ENCODE peak calls at places on chromosomes 6 and 20, in seven cellular contexts. One of them, this sample, is unnamed.

GRCh38 chr20:15708984-15709598 is 864.2 kb downstream of the KIF16B start:
- DNase-seq in mammary epithelial cell: no peak
- DNase-seq in CD8-positive, alpha-beta memory T cell: no peak
- DNase-seq in cardiac muscle cell: peak; percentile 32
- DNase-seq in neural progenitor cell: peak; percentile 74
- DNase-seq in colonic mucosa: peak; percentile 53
- DNase-seq in endothelial cell of umbilical vein: no peak
- DNase-seq in this sample: peak; percentile 23

GRCh38 chr6:63571382-63571882 is 848 bp upstream of the LOC128125822 start:
- DNase-seq in colonic mucosa: no peak
- DNase-seq in cardiac muscle cell: no peak
- DNase-seq in neural progenitor cell: no peak
- DNase-seq in endothelial cell of umbilical vein: no peak
- DNase-seq in mammary epithelial cell: no peak
- DNase-seq in CD8-positive, alpha-beta memory T cell: no peak
- DNase-seq in this sample: no peak

GRCh38 chr6:16324622-16325225 is 86.3 kb downstream of the GMPR start:
- DNase-seq in neural progenitor cell: no peak
- DNase-seq in mammary epithelial cell: no peak
- DNase-seq in cardiac muscle cell: no peak
- DNase-seq in colonic mucosa: no peak
- DNase-seq in CD8-positive, alpha-beta memory T cell: no peak
- DNase-seq in endothelial cell of umbilical vein: no peak
- DNase-seq in this sample: no peak

GRCh38 chr6:718345-718744 is 25.4 kb upstream of the EXOC2 start:
- DNase-seq in mammary epithelial cell: no peak
- DNase-seq in CD8-positive, alpha-beta memory T cell: no peak
- DNase-seq in colonic mucosa: no peak
- DNase-seq in neural progenitor cell: no peak
- DNase-seq in cardiac muscle cell: no peak
- DNase-seq in endothelial cell of umbilical vein: no peak
- DNase-seq in this sample: no peak

GRCh38 chr20:23048283-23049200 is 930 bp downstream of the THBD start:
- DNase-seq in neural progenitor cell: peak; percentile 78
- DNase-seq in colonic mucosa: peak; percentile 32
- DNase-seq in cardiac muscle cell: peak; percentile 40
- DNase-seq in CD8-positive, alpha-beta memory T cell: no peak
- DNase-seq in mammary epithelial cell: peak; percentile 39
- DNase-seq in endothelial cell of umbilical vein: peak; percentile 70
- DNase-seq in this sample: no peak

GRCh38 chr6:35238843-35239289 is 20.7 kb upstream of the ZNF76 start:
- DNase-seq in neural progenitor cell: no peak
- DNase-seq in mammary epithelial cell: no peak
- DNase-seq in endothelial cell of umbilical vein: peak; percentile 92
- DNase-seq in cardiac muscle cell: peak; percentile 93
- DNase-seq in CD8-positive, alpha-beta memory T cell: no peak
- DNase-seq in colonic mucosa: no peak
- DNase-seq in this sample: no peak

GRCh38 chr6:45576648-45577624 is 199.2 kb upstream of the SUPT3H start:
- DNase-seq in cardiac muscle cell: no peak
- DNase-seq in mammary epithelial cell: no peak
- DNase-seq in neural progenitor cell: no peak
- DNase-seq in colonic mucosa: no peak
- DNase-seq in CD8-positive, alpha-beta memory T cell: no peak
- DNase-seq in endothelial cell of umbilical vein: no peak
- DNase-seq in this sample: no peak

GRCh38 chr6:14703586-14703985 is 542.3 kb upstream of the JARID2 start:
- DNase-seq in mammary epithelial cell: no peak
- DNase-seq in neural progenitor cell: no peak
- DNase-seq in cardiac muscle cell: peak; percentile 57
- DNase-seq in CD8-positive, alpha-beta memory T cell: no peak
- DNase-seq in endothelial cell of umbilical vein: no peak
- DNase-seq in colonic mucosa: no peak
- DNase-seq in this sample: no peak

GRCh38 chr20:50569864-50570836 is 60.0 kb downstream of the PTPN1 start:
- DNase-seq in mammary epithelial cell: no peak
- DNase-seq in CD8-positive, alpha-beta memory T cell: no peak
- DNase-seq in endothelial cell of umbilical vein: peak; percentile 42
- DNase-seq in colonic mucosa: no peak
- DNase-seq in neural progenitor cell: peak; percentile 56
- DNase-seq in cardiac muscle cell: peak; percentile 51
- DNase-seq in this sample: peak; percentile 79

GRCh38 chr6:37280162-37280895 is 22.4 kb upstream of the TMEM217 start:
- DNase-seq in cardiac muscle cell: no peak
- DNase-seq in CD8-positive, alpha-beta memory T cell: no peak
- DNase-seq in mammary epithelial cell: no peak
- DNase-seq in neural progenitor cell: no peak
- DNase-seq in colonic mucosa: no peak
- DNase-seq in endothelial cell of umbilical vein: no peak
- DNase-seq in this sample: no peak

GRCh38 chr20:61317966-61318520 is 66.0 kb downstream of the CDH4 start:
- DNase-seq in mammary epithelial cell: no peak
- DNase-seq in endothelial cell of umbilical vein: no peak
- DNase-seq in colonic mucosa: no peak
- DNase-seq in neural progenitor cell: no peak
- DNase-seq in cardiac muscle cell: no peak
- DNase-seq in CD8-positive, alpha-beta memory T cell: no peak
- DNase-seq in this sample: no peak

GRCh38 chr6:169096326-169096882 is 157.2 kb downstream of the THBS2 start:
- DNase-seq in colonic mucosa: no peak
- DNase-seq in CD8-positive, alpha-beta memory T cell: no peak
- DNase-seq in endothelial cell of umbilical vein: no peak
- DNase-seq in neural progenitor cell: no peak
- DNase-seq in cardiac muscle cell: no peak
- DNase-seq in mammary epithelial cell: no peak
- DNase-seq in this sample: no peak

GRCh38 chr6:24356310-24357035 is 1.4 kb downstream of the DCDC2 start:
- DNase-seq in mammary epithelial cell: no peak
- DNase-seq in endothelial cell of umbilical vein: no peak
- DNase-seq in CD8-positive, alpha-beta memory T cell: no peak
- DNase-seq in cardiac muscle cell: no peak
- DNase-seq in neural progenitor cell: no peak
- DNase-seq in colonic mucosa: no peak
- DNase-seq in this sample: no peak

GRCh38 chr6:132960720-132961119 is 146.4 kb downstream of the RPS12 start:
- DNase-seq in CD8-positive, alpha-beta memory T cell: no peak
- DNase-seq in neural progenitor cell: no peak
- DNase-seq in cardiac muscle cell: no peak
- DNase-seq in endothelial cell of umbilical vein: no peak
- DNase-seq in colonic mucosa: no peak
- DNase-seq in mammary epithelial cell: peak; percentile 59
- DNase-seq in this sample: no peak

GRCh38 chr6:135638108-135638507 is 140.6 kb upstream of the AHI1 start:
- DNase-seq in mammary epithelial cell: no peak
- DNase-seq in endothelial cell of umbilical vein: no peak
- DNase-seq in CD8-positive, alpha-beta memory T cell: no peak
- DNase-seq in neural progenitor cell: no peak
- DNase-seq in cardiac muscle cell: no peak
- DNase-seq in colonic mucosa: no peak
- DNase-seq in this sample: no peak

GRCh38 chr20:51284161-51284560 is 258.4 kb downstream of the NFATC2 start:
- DNase-seq in CD8-positive, alpha-beta memory T cell: no peak
- DNase-seq in mammary epithelial cell: no peak
- DNase-seq in cardiac muscle cell: no peak
- DNase-seq in neural progenitor cell: no peak
- DNase-seq in endothelial cell of umbilical vein: no peak
- DNase-seq in colonic mucosa: no peak
- DNase-seq in this sample: no peak

GRCh38 chr20:58838174-58838573 is 12.5 kb downstream of the GNAS-AS1 start:
- DNase-seq in colonic mucosa: no peak
- DNase-seq in mammary epithelial cell: no peak
- DNase-seq in cardiac muscle cell: no peak
- DNase-seq in neural progenitor cell: no peak
- DNase-seq in endothelial cell of umbilical vein: no peak
- DNase-seq in CD8-positive, alpha-beta memory T cell: no peak
- DNase-seq in this sample: no peak

GRCh38 chr20:62136283-62137091 is 6.7 kb downstream of the PSMA7 start:
- DNase-seq in CD8-positive, alpha-beta memory T cell: peak; percentile 66
- DNase-seq in endothelial cell of umbilical vein: peak; percentile 84
- DNase-seq in cardiac muscle cell: peak; percentile 77
- DNase-seq in neural progenitor cell: peak; percentile 82
- DNase-seq in mammary epithelial cell: peak; percentile 43
- DNase-seq in colonic mucosa: peak; percentile 70
- DNase-seq in this sample: peak; percentile 58

GRCh38 chr20:61904456-61904855 is 161.2 kb downstream of the TAF4 start:
- DNase-seq in cardiac muscle cell: no peak
- DNase-seq in colonic mucosa: no peak
- DNase-seq in mammary epithelial cell: no peak
- DNase-seq in CD8-positive, alpha-beta memory T cell: no peak
- DNase-seq in endothelial cell of umbilical vein: no peak
- DNase-seq in neural progenitor cell: no peak
- DNase-seq in this sample: no peak

GRCh38 chr6:75217203-75217602 is 11.3 kb upstream of the COL12A1 start:
- DNase-seq in colonic mucosa: no peak
- DNase-seq in neural progenitor cell: no peak
- DNase-seq in cardiac muscle cell: peak; percentile 58
- DNase-seq in endothelial cell of umbilical vein: peak; percentile 71
- DNase-seq in CD8-positive, alpha-beta memory T cell: no peak
- DNase-seq in mammary epithelial cell: peak; percentile 62
- DNase-seq in this sample: no peak

GRCh38 chr6:33705268-33705885 is 6.1 kb downstream of the UQCC2 start:
- DNase-seq in endothelial cell of umbilical vein: no peak
- DNase-seq in mammary epithelial cell: no peak
- DNase-seq in colonic mucosa: no peak
- DNase-seq in cardiac muscle cell: no peak
- DNase-seq in CD8-positive, alpha-beta memory T cell: no peak
- DNase-seq in neural progenitor cell: no peak
- DNase-seq in this sample: no peak

DNA sequence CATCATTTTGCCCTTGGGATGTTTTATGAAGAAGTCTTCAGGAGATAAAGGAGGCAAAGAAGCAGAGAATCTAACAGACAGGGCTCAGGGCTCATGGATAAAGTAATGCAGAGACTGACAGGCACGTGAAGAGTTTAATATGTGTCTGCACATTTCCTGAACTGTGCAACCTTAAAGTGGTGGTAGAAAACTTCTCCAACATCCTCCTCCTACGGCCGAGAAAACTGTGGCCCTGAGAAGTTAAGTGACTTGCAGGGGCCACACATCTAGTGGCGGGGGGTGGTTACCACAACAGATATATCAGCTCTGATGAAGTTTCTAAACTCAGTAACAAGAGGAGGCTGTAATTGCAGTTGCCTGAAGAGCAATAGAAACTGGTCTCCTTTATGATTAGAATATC is 61.0 kb downstream of the SOBP start:
- DNase-seq in colonic mucosa: no peak
- DNase-seq in endothelial cell of umbilical vein: no peak
- DNase-seq in CD8-positive, alpha-beta memory T cell: no peak
- DNase-seq in cardiac muscle cell: no peak
- DNase-seq in neural progenitor cell: no peak
- DNase-seq in mammary epithelial cell: no peak
- DNase-seq in this sample: no peak
- H3K4me3 ChIP-seq in colonic mucosa: no peak overlapping the region
- H3K4me3 ChIP-seq in endothelial cell of umbilical vein: no peak overlapping the region
- H3K4me3 ChIP-seq in CD8-positive, alpha-beta memory T cell: no peak overlapping the region
- H3K4me3 ChIP-seq in cardiac muscle cell: no peak overlapping the region
- H3K4me3 ChIP-seq in neural progenitor cell: no peak overlapping the region
- H3K4me3 ChIP-seq in mammary epithelial cell: no peak overlapping the region
- H3K4me3 ChIP-seq in this sample: no peak overlapping the region

DNA sequence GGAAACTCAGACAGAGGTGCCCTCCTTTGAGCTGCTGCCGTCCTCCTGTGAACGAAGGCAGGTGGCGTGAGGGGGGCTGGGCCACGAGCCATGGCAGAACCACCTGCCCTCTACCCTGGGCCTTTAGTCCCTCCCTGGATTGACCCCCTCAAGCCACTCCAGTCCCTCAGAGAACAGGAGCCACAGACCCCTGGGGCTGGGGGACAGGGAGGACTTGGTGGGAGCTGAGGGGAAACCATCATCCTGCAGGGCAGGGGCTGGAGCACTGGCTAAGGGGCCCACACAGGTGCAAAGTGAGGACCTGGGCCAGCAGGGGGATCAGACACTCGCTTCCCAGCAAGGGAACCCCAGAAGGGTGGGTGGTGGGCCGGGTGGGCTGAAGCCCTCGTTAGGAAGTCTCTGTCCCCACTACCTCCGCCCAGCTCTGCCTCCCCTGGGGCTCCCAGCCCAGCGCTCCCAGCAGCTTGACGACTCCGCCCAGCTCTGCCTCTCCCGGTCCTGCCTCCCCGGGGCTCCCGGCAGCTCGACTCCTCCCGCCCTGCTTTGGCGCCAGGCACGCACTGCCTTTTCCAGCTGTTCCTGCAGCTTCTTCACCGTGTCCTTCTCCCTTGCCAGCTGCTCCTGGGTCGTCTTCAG is 44.4 kb downstream of the DSTN start:
- DNase-seq in CD8-positive, alpha-beta memory T cell: no peak
- DNase-seq in cardiac muscle cell: peak; percentile 54
- DNase-seq in neural progenitor cell: no peak
- DNase-seq in colonic mucosa: peak; percentile 84
- DNase-seq in mammary epithelial cell: no peak
- DNase-seq in endothelial cell of umbilical vein: no peak
- DNase-seq in this sample: no peak
- H3K4me3 ChIP-seq in CD8-positive, alpha-beta memory T cell: no peak overlapping the region
- H3K4me3 ChIP-seq in cardiac muscle cell: no peak overlapping the region
- H3K4me3 ChIP-seq in neural progenitor cell: no peak overlapping the region
- H3K4me3 ChIP-seq in colonic mucosa: no peak overlapping the region
- H3K4me3 ChIP-seq in mammary epithelial cell: no peak overlapping the region
- H3K4me3 ChIP-seq in endothelial cell of umbilical vein: no peak overlapping the region
- H3K4me3 ChIP-seq in this sample: no peak overlapping the region

GRCh38 chr6:158230967-158231550 is 62.9 kb downstream of the GTF2H5 start:
- DNase-seq in colonic mucosa: no peak
- DNase-seq in endothelial cell of umbilical vein: no peak
- DNase-seq in cardiac muscle cell: no peak
- DNase-seq in neural progenitor cell: no peak
- DNase-seq in CD8-positive, alpha-beta memory T cell: no peak
- DNase-seq in mammary epithelial cell: no peak
- DNase-seq in this sample: no peak
- H3K4me3 ChIP-seq in colonic mucosa: peak overlapping the region; percentile 41
- H3K4me3 ChIP-seq in endothelial cell of umbilical vein: peak overlapping the region; percentile 9
- H3K4me3 ChIP-seq in cardiac muscle cell: peak overlapping the region; percentile 62
- H3K4me3 ChIP-seq in neural progenitor cell: peak overlapping the region; percentile 65
- H3K4me3 ChIP-seq in CD8-positive, alpha-beta memory T cell: peak overlapping the region; percentile 68
- H3K4me3 ChIP-seq in mammary epithelial cell: peak overlapping the region; percentile 59
- H3K4me3 ChIP-seq in this sample: peak overlapping the region; percentile 72

GRCh38 chr20:21713470-21713869 is 8.0 kb downstream of the PAX1 start:
- DNase-seq in endothelial cell of umbilical vein: no peak
- DNase-seq in mammary epithelial cell: no peak
- DNase-seq in cardiac muscle cell: no peak
- DNase-seq in neural progenitor cell: no peak
- DNase-seq in CD8-positive, alpha-beta memory T cell: no peak
- DNase-seq in colonic mucosa: no peak
- DNase-seq in this sample: no peak

GRCh38 chr20:21712443-21713059 is 7.1 kb downstream of the PAX1 start:
- DNase-seq in CD8-positive, alpha-beta memory T cell: no peak
- DNase-seq in endothelial cell of umbilical vein: no peak
- DNase-seq in colonic mucosa: no peak
- DNase-seq in mammary epithelial cell: no peak
- DNase-seq in cardiac muscle cell: no peak
- DNase-seq in neural progenitor cell: peak; percentile 37
- DNase-seq in this sample: no peak

GRCh38 chr20:21713901-21714296 is 8.4 kb downstream of the PAX1 start:
- DNase-seq in neural progenitor cell: no peak
- DNase-seq in colonic mucosa: no peak
- DNase-seq in cardiac muscle cell: no peak
- DNase-seq in endothelial cell of umbilical vein: no peak
- DNase-seq in CD8-positive, alpha-beta memory T cell: no peak
- DNase-seq in mammary epithelial cell: no peak
- DNase-seq in this sample: no peak

GRCh38 chr20:21715193-21715881 is 9.9 kb downstream of the PAX1 start:
- DNase-seq in colonic mucosa: no peak
- DNase-seq in endothelial cell of umbilical vein: no peak
- DNase-seq in cardiac muscle cell: no peak
- DNase-seq in neural progenitor cell: no peak
- DNase-seq in CD8-positive, alpha-beta memory T cell: no peak
- DNase-seq in mammary epithelial cell: no peak
- DNase-seq in this sample: no peak

GRCh38 chr20:21714297-21715192 is 9.1 kb downstream of the PAX1 start:
- DNase-seq in endothelial cell of umbilical vein: no peak
- DNase-seq in neural progenitor cell: peak; percentile 49
- DNase-seq in mammary epithelial cell: no peak
- DNase-seq in cardiac muscle cell: no peak
- DNase-seq in colonic mucosa: no peak
- DNase-seq in CD8-positive, alpha-beta memory T cell: no peak
- DNase-seq in this sample: no peak
- H3K4me3 ChIP-seq in endothelial cell of umbilical vein: no peak overlapping the region
- H3K4me3 ChIP-seq in neural progenitor cell: peak overlapping the region; percentile 24
- H3K4me3 ChIP-seq in mammary epithelial cell: no peak overlapping the region
- H3K4me3 ChIP-seq in cardiac muscle cell: no peak overlapping the region
- H3K4me3 ChIP-seq in colonic mucosa: no peak overlapping the region
- H3K4me3 ChIP-seq in CD8-positive, alpha-beta memory T cell: no peak overlapping the region
- H3K4me3 ChIP-seq in this sample: no peak overlapping the region

This sample was measured in Jurkat, Clone E6-1.